ENCODE peak calls at places on chromosomes 2 and 18, in nine cellular contexts. M, B, Y, A, C, H, R, K and S are unnamed samples.
A peak's percentile ranks its signal among the peaks of the same experiment; 100 is the strongest.

GRCh38 chr18:77250501-77250925 is 865 bp downstream of the GALR1 start:
- DNase-seq in M (no peak), B (no peak), Y (no peak), A (no peak), C (no peak), H (no peak), R (peak; percentile 40), K (no peak), S (no peak)

GRCh38 chr2:16032282-16033031 is 92.1 kb downstream of the MYCN start:
- DNase-seq in M (no peak), B (no peak), Y (no peak), A (no peak), C (no peak), H (no peak), R (no peak), K (no peak), S (no peak)

GRCh38 chr2:23600336-23600735 is 215.4 kb downstream of the KLHL29 start:
- DNase-seq in M (no peak), B (no peak), Y (no peak), A (no peak), C (no peak), H (no peak), R (no peak), K (no peak), S (no peak)

GRCh38 chr2:120904379-120904778 is 168.7 kb downstream of the GLI2 start:
- DNase-seq in M (no peak), B (no peak), Y (no peak), A (no peak), C (no peak), H (no peak), R (no peak), K (no peak), S (no peak)

GRCh38 chr2:12412898-12413305 is 303.8 kb upstream of the TRIB2 start:
- DNase-seq in M (peak; percentile 10), B (no peak), Y (no peak), A (peak; percentile 19), C (peak; percentile 10), H (no peak), R (no peak), K (no peak), S (no peak)

GRCh38 chr2:202149155-202149762 is 76.2 kb downstream of the KIAA2012 start:
- DNase-seq in M (no peak), B (no peak), Y (peak; percentile 35), A (no peak), C (no peak), H (peak; percentile 69), R (peak; percentile 56), K (no peak), S (peak; percentile 69)

GRCh38 chr2:17148298-17149228 is 369.7 kb downstream of the RAD51AP2 start:
- DNase-seq in M (no peak), B (peak; percentile 16), Y (no peak), A (peak; percentile 41), C (no peak), H (peak; percentile 23), R (peak; percentile 36), K (peak; percentile 20), S (no peak)

GRCh38 chr2:71531522-71532047 is 78.2 kb downstream of the DYSF start:
- DNase-seq in M (no peak), B (no peak), Y (no peak), A (no peak), C (no peak), H (no peak), R (no peak), K (peak; percentile 30), S (peak; percentile 1)

GRCh38 chr18:13261658-13262357 is 43.2 kb downstream of the LDLRAD4 start:
- DNase-seq in M (no peak), B (no peak), Y (no peak), A (peak; percentile 19), C (no peak), H (no peak), R (no peak), K (no peak), S (peak; percentile 31)

GRCh38 chr2:25078171-25079049 is 36.5 kb downstream of the EFR3B start:
- DNase-seq in M (no peak), B (peak; percentile 39), Y (no peak), A (no peak), C (no peak), H (peak; percentile 60), R (no peak), K (peak; percentile 25), S (no peak)

GRCh38 chr2:215767625-215768024 is 245.7 kb downstream of the MREG start:
- DNase-seq in M (no peak), B (no peak), Y (no peak), A (no peak), C (no peak), H (no peak), R (no peak), K (no peak), S (no peak)

GRCh38 chr18:21134895-21135294 is 23.3 kb upstream of the ROCK1 start:
- DNase-seq in M (peak; percentile 29), B (no peak), Y (no peak), A (peak; percentile 51), C (peak; percentile 28), H (no peak), R (no peak), K (peak; percentile 31), S (no peak)

GRCh38 chr2:233404227-233404626 is 49.9 kb downstream of the DGKD start:
- DNase-seq in M (peak; percentile 72), B (peak; percentile 46), Y (no peak), A (peak; percentile 59), C (peak; percentile 69), H (peak; percentile 38), R (peak; percentile 65), K (peak; percentile 75), S (no peak)

GRCh38 chr2:27442282-27442980 is at the start of gene KRTCAP3:
- DNase-seq in M (peak; percentile 37), B (no peak), Y (no peak), A (no peak), C (peak; percentile 76), H (peak; percentile 17), R (peak; percentile 100), K (peak; percentile 84), S (peak; percentile 58)

GRCh38 chr2:78721302-78722033 is 304.0 kb upstream of the REG3G start:
- DNase-seq in M (no peak), B (no peak), Y (no peak), A (no peak), C (no peak), H (no peak), R (no peak), K (no peak), S (no peak)

GRCh38 chr18:79763407-79763806 is 34.3 kb upstream of the KCNG2 start:
- DNase-seq in M (no peak), B (no peak), Y (no peak), A (no peak), C (no peak), H (no peak), R (no peak), K (no peak), S (peak; percentile 6)

GRCh38 chr18:8396244-8396643 is 213.0 kb upstream of the RAB12 start:
- DNase-seq in M (no peak), B (no peak), Y (no peak), A (no peak), C (no peak), H (no peak), R (no peak), K (no peak), S (no peak)

GRCh38 chr2:179304424-179304823 is 39.8 kb upstream of the SESTD1 start:
- DNase-seq in M (no peak), B (no peak), Y (no peak), A (no peak), C (no peak), H (no peak), R (no peak), K (no peak), S (no peak)

GRCh38 chr2:127081826-127082633 is 24.9 kb downstream of the BIN1 start:
- DNase-seq in M (peak; percentile 81), B (no peak), Y (no peak), A (peak; percentile 32), C (peak; percentile 84), H (no peak), R (no peak), K (peak; percentile 49), S (no peak)

GRCh38 chr2:201872576-201872975 is 66.2 kb downstream of the CDK15 start:
- DNase-seq in M (no peak), B (no peak), Y (no peak), A (no peak), C (no peak), H (no peak), R (no peak), K (no peak), S (no peak)

GRCh38 chr2:238120463-238121298 is 17.8 kb upstream of the KLHL30 start:
- DNase-seq in M (no peak), B (no peak), Y (no peak), A (no peak), C (no peak), H (no peak), R (peak; percentile 85), K (no peak), S (no peak)

GRCh38 chr2:20692081-20692480 is 25.1 kb downstream of the GDF7 start:
- DNase-seq in M (no peak), B (no peak), Y (no peak), A (no peak), C (no peak), H (no peak), R (no peak), K (no peak), S (no peak)

GRCh38 chr2:25290811-25291510 is 50.8 kb downstream of the DNMT3A start:
- DNase-seq in M (no peak), B (no peak), Y (no peak), A (no peak), C (no peak), H (no peak), R (no peak), K (no peak), S (no peak)

GRCh38 chr2:122980672-122981071 is 1044.4 kb upstream of the CNTNAP5 start:
- DNase-seq in M (no peak), B (no peak), Y (peak; percentile 49), A (no peak), C (no peak), H (no peak), R (no peak), K (no peak), S (no peak)

GRCh38 chr18:75247041-75247551 is 36.5 kb downstream of the TSHZ1 start:
- DNase-seq in M (no peak), B (no peak), Y (no peak), A (no peak), C (no peak), H (peak; percentile 64), R (no peak), K (no peak), S (no peak)